ENCODE peak calls at places on chromosomes 3 and 15, in six cellular contexts. B, K, O, G, S and V are unnamed samples.

GRCh38 chr3:55692958-55693558 is 206.0 kb upstream of the WNT5A start:
- DNase-seq in O (no peak), K (no peak), G (peak; percentile 46), S (no peak), B (peak; percentile 2), V (no peak)

GRCh38 chr3:8635625-8636024 is 9.0 kb downstream of the SSUH2 start:
- DNase-seq in S (no peak), G (no peak), K (peak; percentile 56), B (no peak), O (no peak), V (no peak)

GRCh38 chr3:14248849-14249523 is 70.4 kb downstream of the LSM3 start:
- DNase-seq in K (no peak), O (no peak), B (no peak), S (no peak), G (peak; percentile 93), V (peak; percentile 78)

GRCh38 chr3:35254917-35255316 is 384.4 kb upstream of the ARPP21 start:
- DNase-seq in G (no peak), K (no peak), S (no peak), B (no peak), O (no peak), V (no peak)

GRCh38 chr15:80789296-80789695 is 10.1 kb downstream of the CEMIP start:
- DNase-seq in O (no peak), B (peak; percentile 33), G (no peak), S (no peak), K (no peak), V (no peak)

GRCh38 chr15:40754574-40754882 is 526 bp downstream of the RMDN3 start:
- DNase-seq in K (peak; percentile 62), B (peak; percentile 23), S (no peak), O (no peak), G (peak; percentile 23), V (no peak)

GRCh38 chr3:48077835-48078234 is 61.6 kb upstream of the MAP4 start:
- DNase-seq in G (no peak), K (no peak), O (no peak), B (peak; percentile 89), S (no peak), V (no peak)

GRCh38 chr3:20123121-20123652 is 62.8 kb downstream of the SGO1 start:
- DNase-seq in G (no peak), S (no peak), O (no peak), K (no peak), B (no peak), V (no peak)

GRCh38 chr15:51793521-51793920 is 35.9 kb upstream of the TMOD3 start:
- DNase-seq in S (peak; percentile 58), G (peak; percentile 88), O (no peak), K (no peak), B (peak; percentile 78), V (peak; percentile 54)

GRCh38 chr15:65323071-65323511 is 18.6 kb downstream of the RNU5B-1 start:
- DNase-seq in K (no peak), G (peak; percentile 95), B (peak; percentile 81), S (peak; percentile 72), O (no peak), V (no peak)

GRCh38 chr3:71681224-71681668 is 44.0 kb downstream of the EIF4E3 start:
- DNase-seq in G (peak; percentile 79), O (peak; percentile 51), K (peak; percentile 82), B (peak; percentile 89), S (peak; percentile 40), V (peak; percentile 61)

GRCh38 chr3:196712514-196713413 is 587 bp downstream of the PIGX start:
- DNase-seq in G (peak; percentile 66), B (peak; percentile 76), K (peak; percentile 73), O (peak; percentile 77), S (peak; percentile 77), V (peak; percentile 52)

GRCh38 chr15:90367578-90367977 is 15.5 kb downstream of the ZNF774 start:
- DNase-seq in G (no peak), O (no peak), K (no peak), S (no peak), B (peak; percentile 45), V (no peak)

GRCh38 chr15:50854594-50855490 is 53.6 kb upstream of the AP4E1 start:
- DNase-seq in G (no peak), O (no peak), K (no peak), S (no peak), B (no peak), V (peak; percentile 6)

GRCh38 chr3:43953814-43954241 is 263.1 kb downstream of the ABHD5 start:
- DNase-seq in S (no peak), G (peak; percentile 79), O (no peak), K (no peak), B (peak; percentile 20), V (no peak)

GRCh38 chr15:81268881-81269601 is 54.9 kb downstream of the STARD5 start:
- DNase-seq in K (no peak), B (no peak), O (no peak), G (no peak), S (no peak), V (no peak)

GRCh38 chr3:138935864-138936762 is 10.8 kb downstream of the FOXL2 start:
- DNase-seq in B (peak; percentile 69), S (peak; percentile 83), O (peak; percentile 81), K (peak; percentile 87), G (peak; percentile 68), V (peak; percentile 40)

GRCh38 chr15:89021224-89021623 is 67.0 kb upstream of the ABHD2 start:
- DNase-seq in B (no peak), K (no peak), O (no peak), G (peak; percentile 71), S (no peak), V (peak; percentile 24)

GRCh38 chr3:192850501-192850981 is 67.1 kb downstream of the MB21D2 start:
- DNase-seq in K (no peak), O (no peak), B (peak; percentile 50), G (no peak), S (no peak), V (no peak)

GRCh38 chr15:65329991-65330735 is 25.7 kb downstream of the RNU5B-1 start:
- DNase-seq in O (no peak), B (no peak), K (peak; percentile 45), G (no peak), S (no peak), V (no peak)

GRCh38 chr15:41558400-41559238 is at the start of gene TYRO3:
- DNase-seq in K (peak; percentile 85), G (peak; percentile 48), B (peak; percentile 58), O (peak; percentile 75), S (peak; percentile 66), V (peak; percentile 55)

GRCh38 chr3:129505341-129505740 is 23.1 kb upstream of the RHO start:
- DNase-seq in K (no peak), B (no peak), S (no peak), O (no peak), G (no peak), V (no peak)

GRCh38 chr3:105255351-105255750 is 111.4 kb upstream of the ALCAM start:
- DNase-seq in B (no peak), G (no peak), O (no peak), K (no peak), S (no peak), V (no peak)

GRCh38 chr15:35696767-35697231 is 150.8 kb upstream of the DPH6 start:
- DNase-seq in G (no peak), B (peak; percentile 86), S (no peak), O (no peak), K (peak; percentile 28), V (no peak)

GRCh38 chr3:116179091-116179490 is 266.2 kb downstream of the LSAMP start:
- DNase-seq in K (no peak), G (no peak), O (no peak), S (no peak), B (no peak), V (no peak)

GRCh38 chr3:18740631-18741583 is 315.8 kb upstream of the SATB1 start:
- DNase-seq in B (no peak), K (no peak), S (no peak), G (no peak), O (no peak), V (no peak)

GRCh38 chr3:179355996-179356395 is 8.5 kb downstream of the MFN1 start:
- DNase-seq in B (no peak), O (no peak), G (no peak), K (no peak), S (no peak), V (no peak)
- H3K36me3 ChIP-seq in B (peaks cover 49% of the 10 kb centered on the region), O (peaks cover 4% of the 10 kb centered on the region), G (peaks cover 26% of the 10 kb centered on the region), K (peaks cover 34% of the 10 kb centered on the region), S (peaks cover 100% of the 10 kb centered on the region), V (no peaks in the 10 kb centered on the region)

DNA sequence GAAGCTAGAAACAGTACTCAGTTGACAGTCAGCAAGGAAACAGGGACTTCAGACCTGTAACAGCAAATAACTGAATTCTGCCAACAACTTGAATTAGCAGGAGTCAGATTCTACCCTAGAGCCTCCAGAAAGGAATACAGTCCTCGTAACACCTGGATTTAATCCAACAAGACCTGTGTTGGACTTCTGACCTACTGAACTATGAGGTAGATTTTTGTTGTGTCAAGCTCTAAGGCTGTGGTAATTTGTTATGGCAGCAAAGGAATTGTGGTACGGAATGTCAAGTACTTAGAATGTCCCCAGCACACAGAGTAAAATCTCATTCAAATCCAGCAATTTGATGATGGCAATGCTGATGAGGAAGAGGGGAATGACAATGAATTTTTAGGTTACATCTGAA is 234.1 kb downstream of the LRRN1 start:
- DNase-seq in S (no peak), O (no peak), B (no peak), K (no peak), G (no peak), V (no peak)
- TF ChIP-seq CTCF in S (no peak), O (no peak), B (no peak), K (no peak), G (no peak), V (no peak)

GRCh38 chr3:123100192-123100776 is 33.5 kb downstream of the PDIA5 start:
- DNase-seq in O (no peak), B (no peak), G (no peak), K (no peak), S (no peak), V (no peak)
- H3K36me3 ChIP-seq in O (peaks cover 4% of the 10 kb centered on the region), B (no peaks in the 10 kb centered on the region), G (peaks cover 14% of the 10 kb centered on the region), K (peaks cover 11% of the 10 kb centered on the region), S (peaks cover 31% of the 10 kb centered on the region), V (no peaks in the 10 kb centered on the region)

GRCh38 chr3:15812183-15812582 is 14.4 kb upstream of the ANKRD28 start:
- DNase-seq in K (peak; percentile 27), O (no peak), G (no peak), S (no peak), B (peak; percentile 60), V (no peak)
- TF ChIP-seq CTCF in K (peak; percentile 48), O (peak; percentile 60), G (peak; percentile 59), S (peak; percentile 59), B (peak; percentile 34), V (no peak)

DNA sequence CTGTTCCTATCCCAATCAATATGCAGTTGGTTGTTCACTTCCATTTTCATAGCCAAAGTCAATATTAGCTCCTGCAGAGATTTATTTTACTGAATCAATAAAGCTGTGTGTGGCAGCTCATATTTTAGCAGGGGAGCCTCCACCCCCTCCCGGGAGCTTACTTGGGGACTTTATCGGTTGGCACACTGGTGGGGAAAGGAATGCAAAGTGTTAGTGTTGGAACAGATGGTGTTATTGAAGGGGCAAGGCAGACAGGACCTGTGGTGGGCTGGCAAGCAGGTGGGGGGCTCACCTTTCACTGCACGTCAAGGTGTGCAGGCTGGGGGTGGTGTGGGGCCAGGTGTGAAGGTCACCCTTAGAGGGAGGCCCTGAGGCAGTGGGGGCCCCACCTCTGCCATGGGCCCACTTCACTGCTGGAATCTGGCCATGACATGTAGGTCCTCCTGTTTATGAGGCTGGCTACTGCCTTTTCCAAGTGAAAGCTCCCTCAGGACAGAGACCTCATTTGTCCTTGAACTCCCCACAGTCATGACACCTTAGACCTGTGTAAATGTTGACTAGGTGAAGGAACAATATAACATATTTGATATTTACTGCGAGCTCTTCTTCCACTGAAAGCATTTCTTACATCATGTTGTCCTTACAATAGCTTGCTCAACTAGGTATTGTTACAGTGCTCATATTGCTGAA is 44.0 kb upstream of the SEC22A start:
- DNase-seq in K (no peak), O (no peak), G (peak; percentile 43), S (no peak), B (no peak), V (peak; percentile 54)
- H3K36me3 ChIP-seq in K (peaks cover 4% of the 10 kb centered on the region), O (no peaks in the 10 kb centered on the region), G (peaks cover 13% of the 10 kb centered on the region), S (peaks cover 35% of the 10 kb centered on the region), B (no peaks in the 10 kb centered on the region), V (no peaks in the 10 kb centered on the region)